ENCODE peak calls at places on chromosomes 11 and 22, in five cellular contexts. T is testis; P is ureter; W is stimulated activated CD8-positive, alpha-beta memory T cell treated with anti-CD3 and anti-CD28 coated beads, Interleukin-4, amount 100 ng/mL, for 1 hour; O is activated naive CD4-positive, alpha-beta T cell. I is an unnamed sample.

GRCh38 chr11:64385953-64386704 is 27.2 kb downstream of the RPS6KA4 start:
- DNase-seq in T (no peak), P (no peak), W (no peak), O (no peak), I (peak; percentile 24)

GRCh38 chr11:75872887-75873416 is 57.9 kb downstream of the UVRAG start:
- DNase-seq in T (no peak), P (no peak), W (no peak), O (no peak), I (no peak)

GRCh38 chr11:66020618-66021357 is 5.5 kb downstream of the CATSPER1 start:
- DNase-seq in T (no peak), P (peak; percentile 59), W (no peak), O (no peak), I (no peak)

GRCh38 chr11:27487706-27488105 is 15.1 kb upstream of the LGR4 start:
- DNase-seq in T (no peak), P (no peak), W (no peak), O (no peak), I (no peak)

GRCh38 chr22:27804016-27804415 is 2.5 kb upstream of the MN1 start:
- DNase-seq in T (no peak), P (no peak), W (no peak), O (no peak), I (no peak)

GRCh38 chr22:44245867-44246266 is 65.1 kb downstream of the PARVG start:
- DNase-seq in T (no peak), P (no peak), W (no peak), O (no peak), I (no peak)

GRCh38 chr11:29641201-29641600 is 375.6 kb downstream of the KCNA4 start:
- DNase-seq in T (no peak), P (no peak), W (no peak), O (no peak), I (no peak)

GRCh38 chr11:2261436-2262230 is 8.8 kb downstream of the ASCL2 start:
- DNase-seq in T (peak; percentile 9), P (no peak), W (no peak), O (no peak), I (no peak)

GRCh38 chr11:86091566-86091965 is 22.7 kb upstream of the PICALM start:
- DNase-seq in T (no peak), P (no peak), W (no peak), O (no peak), I (no peak)

GRCh38 chr11:59380263-59381059 is 21.8 kb downstream of the OR5AN1 start:
- DNase-seq in T (no peak), P (no peak), W (no peak), O (no peak), I (no peak)

GRCh38 chr11:56473252-56473651 is at the start of gene OR5M3:
- DNase-seq in T (no peak), P (no peak), W (no peak), O (no peak), I (no peak)

GRCh38 chr22:29456211-29456671 is 17.9 kb downstream of the RFPL1 start:
- DNase-seq in T (no peak), P (no peak), W (no peak), O (no peak), I (no peak)

GRCh38 chr11:64353101-64353738 is 5.7 kb upstream of the RPS6KA4 start:
- DNase-seq in T (no peak), P (no peak), W (no peak), O (no peak), I (no peak)